ENCODE peak calls at places on chromosomes 13 and 19, in four cellular contexts. O is omental fat pad, G is neural crest cell, A is tibial nerve. Z is an unnamed sample.

GRCh38 chr13:57740719-57741118 is 109.2 kb downstream of the PCDH17 start:
- DNase-seq in G (no peak), O (no peak), A (no peak), Z (no peak)

GRCh38 chr19:29724102-29724641 is 9.1 kb upstream of the C19orf12 start:
- DNase-seq in G (peak), A (no peak), O (no peak), Z (peak)

GRCh38 chr13:20716951-20717350 is 13.5 kb downstream of the IL17D start:
- DNase-seq in G (no peak), A (no peak), O (no peak), Z (no peak)

GRCh38 chr13:26623125-26623524 is 65.6 kb downstream of the WASF3 start:
- DNase-seq in G (no peak), A (no peak), O (no peak), Z (peak)

GRCh38 chr19:1455336-1456120 is 5.6 kb downstream of the APC2 start:
- DNase-seq in O (no peak), G (no peak), A (no peak), Z (peak)

GRCh38 chr13:92135509-92135908 is 737.1 kb downstream of the GPC5 start:
- DNase-seq in A (no peak), O (no peak), G (no peak), Z (no peak)

GRCh38 chr19:5539431-5539833 is 28.3 kb downstream of the TINCR start:
- DNase-seq in O (no peak), G (peak), A (no peak), Z (no peak)

GRCh38 chr13:112808377-112809140 is 118.7 kb downstream of the ATP11A start:
- DNase-seq in O (no peak), A (no peak), G (no peak), Z (no peak)

GRCh38 chr19:9075064-9075964 is 11.5 kb upstream of the OR1M1 start:
- DNase-seq in G (no peak), A (peak), O (peak), Z (peak)

GRCh38 chr19:45130236-45130635 is 30.5 kb downstream of the NKPD1 start:
- DNase-seq in G (no peak), A (no peak), O (no peak), Z (no peak)

GRCh38 chr13:23674795-23675640 is 104.8 kb downstream of the TNFRSF19 start:
- DNase-seq in O (no peak), G (no peak), A (no peak), Z (peak)

GRCh38 chr13:30572859-30573275 is 44.9 kb upstream of the USPL1 start:
- DNase-seq in O (no peak), G (no peak), A (no peak), Z (peak)

GRCh38 chr13:97133955-97134354 is 88.2 kb upstream of the MBNL2 start:
- DNase-seq in A (no peak), O (no peak), G (no peak), Z (no peak)

GRCh38 chr13:95552539-95553270 is at the start of gene CLDN10:
- DNase-seq in A (no peak), G (peak), O (no peak), Z (no peak)

GRCh38 chr19:11434703-11435056 is 241 bp downstream of the ODAD3 start:
- DNase-seq in O (no peak), G (no peak), A (no peak), Z (no peak)
- TF ChIP-seq CTCF in O (no peak), G (no peak), A (no peak), Z (no peak)

DNA sequence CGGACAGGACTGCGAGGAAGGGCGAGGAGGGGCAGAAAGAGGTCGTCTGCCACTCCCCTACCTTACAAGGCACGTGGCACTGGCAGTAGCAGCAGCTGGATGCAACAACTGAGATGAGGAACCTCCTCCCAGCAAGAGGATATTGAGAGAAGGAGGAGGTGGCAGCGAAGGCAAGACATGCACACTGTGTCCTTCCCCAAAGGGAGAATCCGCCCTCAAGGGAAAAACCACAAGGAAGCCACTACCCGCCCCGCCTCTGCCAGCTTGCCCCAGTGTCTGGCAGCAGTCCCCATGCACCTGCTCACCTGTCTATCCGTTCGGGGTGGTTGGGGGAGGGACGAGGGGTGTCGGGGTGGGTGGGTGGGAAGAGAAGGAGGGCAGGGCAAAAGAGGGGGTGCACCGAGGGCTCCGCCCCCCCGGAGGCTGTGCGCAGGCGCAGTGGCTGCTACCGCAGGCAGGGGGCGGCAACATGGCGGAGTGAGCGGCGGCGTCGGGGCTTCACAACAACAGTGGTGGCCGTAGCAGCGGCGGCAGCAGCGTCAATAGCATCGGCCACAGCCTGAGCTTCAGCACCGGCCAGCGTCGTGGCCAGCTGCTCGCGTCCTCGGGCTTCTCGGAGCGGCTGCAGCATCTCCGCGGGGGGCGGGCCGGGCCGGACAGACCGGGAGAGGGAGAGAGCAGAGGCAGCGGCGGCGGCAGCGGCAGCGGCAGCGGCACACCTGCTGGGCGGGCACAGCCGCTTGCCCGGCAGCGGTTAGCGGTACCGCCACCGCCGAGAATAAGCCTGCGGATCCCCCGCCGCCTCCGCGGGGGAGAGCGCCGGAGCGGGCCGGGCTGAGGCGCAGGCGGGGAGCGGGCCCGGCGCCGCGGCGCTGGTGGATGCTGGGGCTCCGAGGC is at the start of gene NBEA:
- DNase-seq in A (peak), O (peak), G (peak), Z (peak)
- TF ChIP-seq CTCF in A (peak), O (no peak), G (peak), Z (no peak)

GRCh38 chr13:85261757-85262346 is 537.4 kb downstream of the SLITRK6 start:
- DNase-seq in O (no peak), A (no peak), G (no peak), Z (no peak)
- TF ChIP-seq CTCF in O (no peak), A (no peak), G (peak), Z (peak)

GRCh38 chr13:87667686-87668085 is 3.5 kb upstream of the SLITRK5 start:
- DNase-seq in O (no peak), A (no peak), G (no peak), Z (no peak)

GRCh38 chr13:87666826-87667225 is 4.3 kb upstream of the SLITRK5 start:
- DNase-seq in A (no peak), G (no peak), O (no peak), Z (no peak)

GRCh38 chr13:87671824-87672603 is 843 bp downstream of the SLITRK5 start:
- DNase-seq in G (peak), A (no peak), O (no peak), Z (no peak)

GRCh38 chr13:87671031-87671823 is at the start of gene SLITRK5:
- DNase-seq in G (peak), O (peak), A (peak), Z (peak)

DNA sequence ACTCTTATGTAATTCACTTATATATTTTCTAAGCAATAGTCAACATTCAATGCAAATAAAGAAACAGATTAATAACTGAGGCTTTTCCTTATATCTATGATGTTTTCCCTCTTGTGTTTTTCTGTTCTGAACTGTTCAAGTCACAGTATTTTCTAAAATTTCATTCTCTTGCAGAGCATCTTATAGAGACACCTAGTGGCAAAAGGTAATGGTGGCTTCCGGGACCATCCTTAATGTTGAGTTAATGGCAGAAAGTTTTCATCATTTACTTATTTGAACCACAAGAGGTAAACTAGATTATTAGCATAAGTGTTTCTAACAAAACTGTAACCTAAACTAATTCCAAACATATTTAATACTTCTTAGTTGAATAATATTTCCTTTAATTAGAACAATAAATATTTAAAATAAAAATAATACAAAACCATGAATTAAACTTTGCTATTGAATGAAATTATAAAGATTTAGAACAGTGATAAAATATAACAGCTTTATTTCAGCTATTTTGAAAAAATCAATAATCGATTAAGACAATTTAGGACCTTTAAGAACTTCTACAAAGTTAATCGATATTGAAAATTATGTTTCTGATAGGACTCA is 1.7 kb upstream of the SLITRK5 start:
- DNase-seq in G (no peak), O (no peak), A (no peak), Z (peak)
- TF ChIP-seq CTCF in G (peak), O (no peak), A (peak), Z (peak)

DNA sequence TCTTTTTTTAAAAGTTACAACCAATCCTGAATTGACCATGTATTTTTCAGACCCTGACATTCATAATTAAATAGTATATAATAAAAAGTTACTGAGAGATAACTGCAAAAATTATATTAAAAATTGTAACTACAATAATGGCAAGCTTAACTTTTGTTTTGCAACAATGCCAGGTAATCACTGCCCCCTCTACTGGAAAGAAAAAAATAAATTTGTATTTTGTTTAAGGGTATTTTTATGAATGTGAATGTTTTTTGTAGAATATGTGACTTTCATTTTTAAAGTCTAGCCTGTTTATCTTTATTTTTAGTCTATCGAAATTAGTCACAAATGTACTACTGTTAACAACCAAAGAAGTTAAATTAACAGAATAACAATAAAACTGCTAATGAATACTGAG is 21.7 kb downstream of the MRPS31 start:
- DNase-seq in G (no peak), A (no peak), O (no peak), Z (peak)
- TF ChIP-seq CTCF in G (peak), A (no peak), O (no peak), Z (no peak)

GRCh38 chr13:72255908-72256307 is 388.9 kb upstream of the DACH1 start:
- DNase-seq in O (no peak), G (peak), A (no peak), Z (peak)
- TF ChIP-seq CTCF in O (no peak), G (peak), A (peak), Z (peak)